ENCODE peak calls at places on chromosomes 7 and 10, in ten cellular contexts. Y, O, I, V, H, W, D, F, K and R are unnamed samples.

GRCh38 chr7:42170724-42171123 is 66.3 kb downstream of the GLI3 start:
- DNase-seq in O (no peak), F (no peak), K (no peak), W (no peak), H (no peak), V (no peak), D (no peak), I (no peak), Y (no peak), R (peak)

GRCh38 chr10:92938846-92939245 is 90.5 kb downstream of the EXOC6 start:
- DNase-seq in I (no peak), D (no peak), K (no peak), Y (no peak), F (no peak), V (no peak), H (no peak), W (no peak), O (no peak), R (no peak)

GRCh38 chr10:84987039-84987438 is 658.6 kb downstream of the CCSER2 start:
- DNase-seq in Y (no peak), F (no peak), O (no peak), W (no peak), H (no peak), I (no peak), V (no peak), K (no peak), D (no peak), R (no peak)

GRCh38 chr10:6607187-6607586 is 27.1 kb upstream of the PRKCQ start:
- DNase-seq in W (no peak), V (no peak), K (no peak), F (no peak), D (no peak), H (peak), Y (peak), O (no peak), I (no peak), R (no peak)

GRCh38 chr10:127907411-127908105 is 655 bp downstream of the PTPRE start:
- DNase-seq in I (peak), Y (no peak), K (no peak), D (no peak), F (peak), W (no peak), O (no peak), V (peak), H (no peak), R (no peak)

GRCh38 chr7:151648429-151648828 is 128.7 kb upstream of the RHEB start:
- DNase-seq in O (no peak), W (no peak), Y (no peak), F (no peak), H (no peak), D (no peak), V (no peak), I (no peak), K (no peak), R (no peak)

GRCh38 chr10:33129987-33130386 is 172.0 kb upstream of the ITGB1 start:
- DNase-seq in W (no peak), D (no peak), V (no peak), F (no peak), I (no peak), O (no peak), K (peak), H (no peak), Y (no peak), R (no peak)

GRCh38 chr10:120386896-120387295 is 70.1 kb upstream of the PLPP4 start:
- DNase-seq in D (no peak), H (no peak), V (no peak), F (no peak), W (no peak), O (no peak), I (no peak), Y (no peak), K (no peak), R (no peak)

GRCh38 chr10:119659951-119660350 is 8.8 kb downstream of the BAG3 start:
- DNase-seq in D (no peak), F (peak), V (peak), O (no peak), H (no peak), W (no peak), I (no peak), K (no peak), Y (no peak), R (no peak)

GRCh38 chr10:116113721-116114501 is 159.1 kb downstream of the GFRA1 start:
- DNase-seq in V (no peak), Y (no peak), I (no peak), O (no peak), F (no peak), K (no peak), H (no peak), W (no peak), D (no peak), R (no peak)

GRCh38 chr10:118340486-118340885 is 1.6 kb downstream of the FAM204A start:
- DNase-seq in Y (no peak), O (no peak), F (no peak), H (no peak), K (no peak), V (no peak), I (no peak), D (no peak), W (no peak), R (no peak)

GRCh38 chr10:117075064-117075463 is 63.0 kb downstream of the VAX1 start:
- DNase-seq in H (no peak), O (no peak), K (no peak), I (no peak), V (no peak), F (no peak), Y (no peak), D (no peak), W (no peak), R (no peak)

GRCh38 chr7:45978010-45978681 is 57.1 kb upstream of the IGFBP3 start:
- DNase-seq in O (no peak), D (no peak), I (peak), K (peak), Y (no peak), F (no peak), W (peak), H (no peak), V (peak), R (peak)

GRCh38 chr7:95798401-95798930 is 26.1 kb downstream of the DYNC1I1 start:
- DNase-seq in V (no peak), H (no peak), W (no peak), O (no peak), K (no peak), Y (no peak), I (no peak), D (no peak), F (no peak), R (no peak)

GRCh38 chr10:86106616-86107015 is 260.0 kb downstream of the GRID1 start:
- DNase-seq in W (no peak), V (no peak), Y (no peak), K (no peak), I (no peak), H (no peak), O (no peak), D (no peak), F (no peak), R (no peak)

GRCh38 chr7:101245147-101245668 is 327 bp upstream of the FIS1 start:
- DNase-seq in V (no peak), K (no peak), H (no peak), D (peak), O (no peak), Y (no peak), F (no peak), I (no peak), W (no peak), R (no peak)

GRCh38 chr10:114996542-114996941 is 58.5 kb downstream of the TRUB1 start:
- DNase-seq in V (no peak), W (no peak), D (no peak), H (no peak), F (no peak), I (no peak), O (no peak), Y (no peak), K (peak), R (no peak)

GRCh38 chr7:130942211-130942964 is 208.4 kb upstream of the KLF14 start:
- DNase-seq in D (peak), K (no peak), Y (no peak), F (no peak), H (peak), V (no peak), W (no peak), O (peak), I (peak), R (peak)

GRCh38 chr10:131609176-131609575 is 291.6 kb upstream of the PPP2R2D start:
- DNase-seq in V (no peak), H (no peak), K (no peak), O (no peak), D (no peak), Y (no peak), F (no peak), W (no peak), I (no peak), R (no peak)

GRCh38 chr7:113582471-113582870 is 336.3 kb downstream of the PPP1R3A start:
- DNase-seq in F (no peak), H (no peak), O (no peak), W (no peak), D (no peak), K (no peak), V (no peak), I (no peak), Y (no peak), R (peak)

GRCh38 chr7:7851381-7851780 is 117.2 kb upstream of the GLCCI1 start:
- DNase-seq in W (no peak), O (no peak), D (no peak), K (no peak), I (no peak), H (no peak), V (no peak), Y (no peak), F (no peak), R (no peak)

GRCh38 chr10:75205908-75206307 is 4.7 kb upstream of the VDAC2 start:
- DNase-seq in Y (no peak), O (no peak), K (no peak), I (no peak), H (no peak), F (no peak), D (no peak), V (no peak), W (no peak), R (no peak)

GRCh38 chr7:142012825-142013506 is 17.3 kb downstream of the MGAM start:
- DNase-seq in I (no peak), F (no peak), Y (no peak), V (no peak), K (no peak), H (no peak), O (no peak), D (no peak), W (no peak), R (no peak)

GRCh38 chr7:74568658-74569057 is 88.9 kb upstream of the GTF2I start:
- DNase-seq in W (no peak), V (no peak), D (no peak), O (no peak), K (no peak), F (no peak), Y (no peak), H (no peak), I (no peak), R (no peak)

GRCh38 chr10:116096501-116096900 is 176.5 kb downstream of the GFRA1 start:
- DNase-seq in K (no peak), F (no peak), W (no peak), H (no peak), I (no peak), O (no peak), V (no peak), Y (no peak), D (no peak), R (no peak)

GRCh38 chr10:6423413-6424170 is 156.5 kb downstream of the PRKCQ start:
- DNase-seq in H (no peak), K (no peak), V (no peak), I (no peak), F (no peak), O (no peak), W (no peak), D (no peak), Y (no peak), R (no peak)

GRCh38 chr7:24448038-24448437 is 125.2 kb upstream of the PALS2 start:
- DNase-seq in V (no peak), D (no peak), K (no peak), Y (no peak), H (no peak), W (no peak), O (no peak), I (no peak), F (no peak), R (no peak)

GRCh38 chr10:127971101-127971946 is 64.4 kb downstream of the PTPRE start:
- DNase-seq in K (no peak), I (no peak), V (no peak), O (no peak), F (peak), W (no peak), D (no peak), H (no peak), Y (no peak), R (no peak)

GRCh38 chr7:157694389-157694665 is 357.5 kb downstream of the DNAJB6 start:
- DNase-seq in K (no peak), W (no peak), I (no peak), Y (no peak), O (no peak), D (no peak), F (no peak), V (no peak), H (peak), R (no peak)

GRCh38 chr10:44984671-44985101 is 6.1 kb upstream of the DEPP1 start:
- DNase-seq in H (no peak), V (peak), F (peak), D (peak), K (no peak), I (no peak), O (no peak), Y (no peak), W (no peak), R (no peak)

GRCh38 chr10:130227883-130228282 is 91.7 kb downstream of the GLRX3 start:
- DNase-seq in W (no peak), F (no peak), H (no peak), I (no peak), V (no peak), Y (no peak), D (no peak), O (no peak), K (no peak), R (no peak)

GRCh38 chr7:29370531-29371314 is 176.1 kb downstream of the CHN2 start:
- DNase-seq in F (no peak), W (peak), H (no peak), O (no peak), K (no peak), I (no peak), D (no peak), Y (no peak), V (no peak), R (peak)

GRCh38 chr7:81488210-81488609 is 281.6 kb downstream of the HGF start:
- DNase-seq in V (no peak), F (no peak), W (no peak), Y (no peak), H (no peak), D (no peak), I (no peak), K (no peak), O (no peak), R (no peak)

GRCh38 chr7:81482600-81483186 is 287.2 kb downstream of the HGF start:
- DNase-seq in F (no peak), V (no peak), H (no peak), K (no peak), O (no peak), I (no peak), D (no peak), Y (peak), W (peak), R (no peak)

GRCh38 chr7:81478664-81479063 is 291.2 kb downstream of the HGF start:
- DNase-seq in O (no peak), D (no peak), I (no peak), H (no peak), Y (no peak), K (no peak), V (no peak), W (no peak), F (no peak), R (no peak)

GRCh38 chr7:81487512-81487911 is 282.3 kb downstream of the HGF start:
- DNase-seq in D (no peak), W (no peak), O (no peak), F (no peak), Y (no peak), V (no peak), I (no peak), H (no peak), K (no peak), R (no peak)

DNA sequence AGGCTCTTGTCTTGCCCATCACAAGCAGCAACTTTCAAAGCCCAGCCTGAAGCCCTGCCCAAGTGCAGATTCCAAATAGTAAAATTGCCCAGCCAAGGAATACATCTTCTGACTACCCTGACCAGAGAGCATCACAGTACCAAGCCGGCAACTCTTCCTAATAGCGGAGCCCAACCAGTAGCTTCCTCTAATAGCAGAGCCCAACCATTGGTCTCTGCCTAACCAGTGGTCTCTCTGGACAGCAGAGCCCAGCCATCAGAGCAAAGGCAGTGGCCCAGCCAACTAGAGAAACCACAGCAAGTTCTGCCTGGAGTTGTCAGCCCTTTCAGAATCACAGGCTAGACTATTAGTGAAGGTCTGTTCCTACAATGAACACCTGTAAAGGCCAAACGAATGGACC is 285.6 kb downstream of the HGF start:
- DNase-seq in H (no peak), V (peak), O (peak), F (peak), Y (no peak), I (no peak), K (peak), D (peak), W (no peak), R (no peak)
- H3K27ac ChIP-seq in H (no peak), V (no peak), O (no peak), F (no peak), Y (no peak), I (no peak), K (no peak), D (no peak), W (no peak), R (no peak)

DNA sequence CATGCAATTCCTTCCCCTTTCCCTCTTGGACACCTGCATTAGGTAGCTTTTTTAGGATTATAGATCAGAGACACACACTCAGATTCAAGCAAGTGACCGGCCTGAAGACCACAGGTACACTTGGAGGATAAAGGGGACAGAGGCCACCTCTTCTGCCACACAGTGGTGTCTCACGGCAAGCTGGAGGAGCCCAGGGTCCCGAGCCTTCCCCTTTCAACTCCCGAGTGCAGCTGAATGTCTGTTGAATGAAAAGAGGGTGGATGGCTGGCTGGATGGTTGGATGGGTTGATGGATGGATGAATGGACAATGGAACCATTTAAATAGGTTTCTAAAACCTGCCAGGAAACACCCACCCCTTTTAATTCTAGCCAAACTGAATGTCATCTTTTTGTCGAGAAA is 49.3 kb upstream of the ZMIZ1 start:
- DNase-seq in V (no peak), F (peak), K (no peak), Y (no peak), I (no peak), W (no peak), D (peak), O (no peak), H (peak), R (no peak)
- H3K27ac ChIP-seq in V (no peak), F (no peak), K (no peak), Y (no peak), I (no peak), W (no peak), D (no peak), O (no peak), H (peak), R (no peak)

GRCh38 chr7:30470163-30470770 is 8.3 kb downstream of the NOD1 start:
- DNase-seq in Y (no peak), D (peak), O (no peak), F (no peak), W (no peak), K (no peak), H (no peak), I (no peak), V (peak), R (no peak)
- H3K27ac ChIP-seq in Y (no peak), D (peak), O (peak), F (peak), W (no peak), K (peak), H (no peak), I (no peak), V (peak), R (peak)

GRCh38 chr7:38659931-38660330 is 28.8 kb upstream of the AMPH start:
- DNase-seq in D (no peak), O (no peak), V (no peak), H (no peak), Y (no peak), W (no peak), F (no peak), I (no peak), K (no peak), R (no peak)
- H3K27ac ChIP-seq in D (no peak), O (no peak), V (no peak), H (no peak), Y (no peak), W (no peak), F (no peak), I (no peak), K (no peak), R (no peak)

DNA sequence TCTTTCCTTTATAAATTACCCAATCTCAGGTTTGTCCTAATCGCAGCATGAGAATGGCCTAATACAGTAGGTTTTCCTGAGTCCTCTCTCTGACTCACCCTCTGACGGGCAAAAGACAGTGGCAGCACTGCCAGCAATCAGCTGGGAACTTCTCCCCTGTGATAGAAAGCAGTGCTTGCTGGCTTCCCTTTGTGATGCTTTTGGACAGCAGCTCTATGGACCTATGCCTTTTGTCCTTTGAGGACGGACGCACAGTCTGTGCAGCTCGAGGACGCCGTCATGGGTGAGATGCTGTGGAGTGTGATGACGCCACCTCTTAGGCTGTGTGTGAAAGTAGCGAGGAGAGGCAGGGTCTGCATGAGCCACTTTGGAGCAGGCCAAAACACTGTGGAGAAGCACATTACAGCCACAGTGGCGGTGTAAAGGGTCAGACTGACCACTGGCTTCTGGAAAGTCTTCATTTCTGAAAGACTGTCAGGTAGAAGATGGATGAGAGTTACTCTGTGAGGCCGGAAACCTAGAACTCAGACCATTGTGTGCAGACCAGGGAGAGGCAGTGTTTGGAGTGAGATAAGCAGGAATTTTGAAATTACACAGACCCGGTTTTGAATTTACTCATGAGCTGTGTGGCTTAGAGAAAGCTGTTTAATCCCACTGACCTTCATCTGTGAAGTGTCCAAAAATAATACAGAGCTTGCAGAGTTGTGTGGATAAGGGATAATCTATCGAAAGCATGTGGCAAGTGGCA is 69.0 kb downstream of the KIAA1217 start:
- DNase-seq in V (peak), K (no peak), W (no peak), D (no peak), O (no peak), Y (no peak), I (no peak), F (no peak), H (no peak), R (no peak)
- H3K27ac ChIP-seq in V (peak), K (no peak), W (no peak), D (no peak), O (no peak), Y (no peak), I (no peak), F (no peak), H (no peak), R (no peak)

DNA sequence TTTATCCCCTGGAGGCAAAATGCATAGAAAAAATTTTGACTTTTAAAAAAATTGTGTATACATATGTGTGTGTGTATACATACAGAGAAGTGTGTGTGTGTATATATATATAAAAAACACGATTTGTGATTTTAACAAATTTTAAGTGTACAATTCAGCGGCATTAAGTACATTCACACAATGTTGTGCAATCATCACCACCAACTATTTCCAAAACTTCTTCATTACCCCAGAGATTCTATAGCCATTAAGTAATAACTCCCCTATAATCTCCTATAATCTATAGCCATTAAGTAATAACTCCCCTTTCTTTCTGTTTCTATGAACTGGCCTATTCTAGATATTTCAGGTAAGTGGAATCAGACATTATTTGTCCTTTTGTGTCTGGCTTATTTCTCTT is 20.7 kb upstream of the CAMK2B start:
- DNase-seq in F (no peak), W (no peak), K (no peak), I (no peak), V (no peak), H (no peak), O (no peak), Y (no peak), D (no peak), R (no peak)
- H3K27ac ChIP-seq in F (no peak), W (no peak), K (no peak), I (no peak), V (no peak), H (no peak), O (no peak), Y (no peak), D (no peak), R (no peak)

GRCh38 chr10:79417731-79418130 is 27.7 kb downstream of the ZCCHC24 start:
- DNase-seq in H (no peak), D (no peak), V (peak), O (no peak), F (peak), I (peak), Y (no peak), K (no peak), W (no peak), R (no peak)
- H3K27ac ChIP-seq in H (no peak), D (no peak), V (no peak), O (no peak), F (no peak), I (no peak), Y (no peak), K (no peak), W (no peak), R (no peak)